ENCODE peak calls at places on chromosomes 5 and 9, in four cellular contexts. One of them, this sample, is unnamed. For H3K27me3 and H3K4me1, the result is how much of the 10 kb centered on the place peaks cover.

GRCh38 chr9:135100241-135101067 is 13.0 kb downstream of the OLFM1 start:
- DNase-seq in mesenchymal stem cell: no peak
- DNase-seq in ascending aorta: no peak
- DNase-seq in CD8-positive, alpha-beta memory T cell: no peak
- DNase-seq in this sample: no peak

GRCh38 chr9:110278080-110278707 is 21.9 kb upstream of the TXN start:
- DNase-seq in mesenchymal stem cell: no peak
- DNase-seq in ascending aorta: no peak
- DNase-seq in CD8-positive, alpha-beta memory T cell: no peak
- DNase-seq in this sample: no peak

GRCh38 chr9:27715651-27716050 is 142.4 kb upstream of the C9orf72 start:
- DNase-seq in mesenchymal stem cell: no peak
- DNase-seq in ascending aorta: no peak
- DNase-seq in CD8-positive, alpha-beta memory T cell: no peak
- DNase-seq in this sample: no peak

GRCh38 chr9:93595861-93596365 is 19.5 kb downstream of the PHF2 start:
- DNase-seq in mesenchymal stem cell: no peak
- DNase-seq in ascending aorta: no peak
- DNase-seq in CD8-positive, alpha-beta memory T cell: no peak
- DNase-seq in this sample: no peak

GRCh38 chr5:106269252-106269843 is 1401.4 kb downstream of the EFNA5 start:
- DNase-seq in mesenchymal stem cell: peak
- DNase-seq in ascending aorta: no peak
- DNase-seq in CD8-positive, alpha-beta memory T cell: no peak
- DNase-seq in this sample: no peak

GRCh38 chr5:141869040-141869439 is 9.2 kb downstream of the PCDH1 start:
- DNase-seq in mesenchymal stem cell: no peak
- DNase-seq in ascending aorta: no peak
- DNase-seq in CD8-positive, alpha-beta memory T cell: no peak
- DNase-seq in this sample: no peak

GRCh38 chr5:123681061-123681460 is 169.1 kb downstream of the CSNK1G3 start:
- DNase-seq in mesenchymal stem cell: peak
- DNase-seq in ascending aorta: no peak
- DNase-seq in CD8-positive, alpha-beta memory T cell: no peak
- DNase-seq in this sample: no peak

GRCh38 chr9:35904966-35905781 is 828 bp upstream of the HRCT1 start:
- DNase-seq in mesenchymal stem cell: peak
- DNase-seq in ascending aorta: no peak
- DNase-seq in CD8-positive, alpha-beta memory T cell: no peak
- DNase-seq in this sample: peak

GRCh38 chr9:126883636-126884035 is 23.2 kb downstream of the ZBTB34 start:
- DNase-seq in mesenchymal stem cell: no peak
- DNase-seq in ascending aorta: no peak
- DNase-seq in CD8-positive, alpha-beta memory T cell: no peak
- DNase-seq in this sample: no peak

GRCh38 chr5:135262364-135262763 is 136.7 kb downstream of the MACROH2A1 start:
- DNase-seq in mesenchymal stem cell: no peak
- DNase-seq in ascending aorta: no peak
- DNase-seq in CD8-positive, alpha-beta memory T cell: no peak
- DNase-seq in this sample: no peak

GRCh38 chr5:139689631-139690384 is 41.7 kb downstream of the CXXC5 start:
- DNase-seq in mesenchymal stem cell: peak
- DNase-seq in ascending aorta: no peak
- DNase-seq in CD8-positive, alpha-beta memory T cell: no peak
- DNase-seq in this sample: no peak

GRCh38 chr5:40217509-40217908 is 462.2 kb upstream of the PTGER4 start:
- DNase-seq in mesenchymal stem cell: no peak
- DNase-seq in ascending aorta: no peak
- DNase-seq in CD8-positive, alpha-beta memory T cell: no peak
- DNase-seq in this sample: no peak
- H3K27me3 ChIP-seq in mesenchymal stem cell: under half
- H3K27me3 ChIP-seq in ascending aorta: under half
- H3K27me3 ChIP-seq in CD8-positive, alpha-beta memory T cell: under half
- H3K27me3 ChIP-seq in this sample: under half

GRCh38 chr9:136481558-136481957 is 1.3 kb downstream of the SEC16A start:
- DNase-seq in mesenchymal stem cell: peak
- DNase-seq in ascending aorta: no peak
- DNase-seq in CD8-positive, alpha-beta memory T cell: no peak
- DNase-seq in this sample: no peak

GRCh38 chr9:136483589-136484152 is 831 bp upstream of the SEC16A start:
- DNase-seq in mesenchymal stem cell: peak
- DNase-seq in ascending aorta: peak
- DNase-seq in CD8-positive, alpha-beta memory T cell: peak
- DNase-seq in this sample: peak

GRCh38 chr9:136484153-136485048 is 1.6 kb upstream of the SEC16A start:
- DNase-seq in mesenchymal stem cell: no peak
- DNase-seq in ascending aorta: no peak
- DNase-seq in CD8-positive, alpha-beta memory T cell: peak
- DNase-seq in this sample: no peak

GRCh38 chr9:136482046-136482792 is 621 bp downstream of the SEC16A start:
- DNase-seq in mesenchymal stem cell: peak
- DNase-seq in ascending aorta: no peak
- DNase-seq in CD8-positive, alpha-beta memory T cell: no peak
- DNase-seq in this sample: peak

DNA sequence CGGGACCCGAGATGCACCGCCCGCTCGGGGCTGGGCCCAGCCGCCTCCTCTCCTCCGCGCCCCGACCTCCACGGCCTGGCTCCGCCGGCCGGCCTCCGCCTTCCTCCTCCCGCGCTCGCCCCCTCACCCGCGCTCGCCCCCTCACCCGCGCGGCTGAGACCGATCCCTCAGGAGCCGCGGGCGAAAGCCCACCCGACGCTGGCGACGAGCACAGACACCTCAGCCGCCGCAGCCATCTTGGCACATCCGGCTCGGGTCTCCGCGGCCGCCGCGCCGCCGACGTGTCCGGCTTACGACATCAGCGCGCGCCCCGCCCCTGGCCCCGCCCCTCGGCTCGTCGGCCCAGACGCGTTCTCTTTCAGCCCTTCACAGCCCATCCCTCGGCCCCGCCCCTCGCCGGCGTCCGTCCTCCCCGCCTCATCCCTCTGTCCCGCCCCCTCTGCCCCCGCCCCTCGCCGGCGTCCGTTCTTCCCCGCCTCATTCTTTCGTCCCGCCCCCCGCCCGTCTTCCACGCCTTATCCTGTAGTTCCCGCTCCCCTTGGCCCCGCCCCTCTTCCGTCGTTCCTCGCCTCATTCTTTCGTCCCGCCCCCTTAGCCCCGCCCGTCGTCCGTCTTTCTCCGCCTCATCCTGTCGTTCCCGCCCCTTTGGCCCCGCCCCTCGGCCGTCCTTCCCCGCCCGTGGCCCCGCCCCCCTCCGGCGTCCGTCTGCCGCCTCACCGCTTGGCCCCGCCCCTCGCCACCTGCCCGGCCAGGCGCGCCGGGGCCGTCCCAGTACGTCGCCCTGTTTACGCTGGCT is at the start of gene SEC16A:
- DNase-seq in mesenchymal stem cell: peak
- DNase-seq in ascending aorta: peak
- DNase-seq in CD8-positive, alpha-beta memory T cell: peak
- DNase-seq in this sample: peak
- H3K4me1 ChIP-seq in mesenchymal stem cell: under half
- H3K4me1 ChIP-seq in ascending aorta: under half
- H3K4me1 ChIP-seq in CD8-positive, alpha-beta memory T cell: under half
- H3K4me1 ChIP-seq in this sample: under half

DNA sequence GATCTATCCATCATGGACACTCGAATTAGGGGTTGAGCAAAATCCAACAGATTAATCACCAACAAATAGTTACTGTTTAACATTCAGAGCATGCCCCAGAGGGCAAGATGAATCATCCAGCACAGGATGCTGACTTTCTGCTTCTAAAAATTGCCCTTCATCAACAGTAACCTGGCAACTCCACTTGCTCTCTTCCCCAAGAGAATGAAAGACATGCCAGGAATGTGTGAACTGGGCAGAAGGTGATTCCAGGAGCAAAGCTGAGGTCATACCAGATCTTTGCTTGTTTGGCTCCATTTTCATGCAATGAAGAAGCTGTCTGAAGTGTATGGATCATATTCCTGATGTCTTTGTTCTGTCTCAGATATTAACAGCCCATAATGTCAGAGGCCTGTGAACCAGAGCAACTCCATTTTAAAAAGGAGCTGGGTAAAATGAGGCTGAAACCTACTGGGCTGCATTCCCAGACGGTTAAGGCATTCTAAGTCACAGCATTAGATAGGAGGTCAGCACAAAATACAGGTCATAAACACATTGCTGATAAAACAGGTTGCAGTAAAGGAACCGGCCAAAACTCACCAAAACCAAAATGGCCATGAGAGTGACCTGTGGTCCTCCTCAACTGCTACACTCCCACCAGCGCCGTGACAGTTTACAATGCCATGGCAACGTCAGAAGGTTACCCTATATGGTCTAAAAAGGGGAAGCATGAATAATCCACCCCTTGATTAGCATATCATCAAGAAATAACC is 2.5 kb upstream of the ZNF367 start:
- DNase-seq in mesenchymal stem cell: peak
- DNase-seq in ascending aorta: no peak
- DNase-seq in CD8-positive, alpha-beta memory T cell: no peak
- DNase-seq in this sample: no peak
- H3K4me3 ChIP-seq in mesenchymal stem cell: no peak
- H3K4me3 ChIP-seq in ascending aorta: peak
- H3K4me3 ChIP-seq in CD8-positive, alpha-beta memory T cell: no peak
- H3K4me3 ChIP-seq in this sample: no peak

DNA sequence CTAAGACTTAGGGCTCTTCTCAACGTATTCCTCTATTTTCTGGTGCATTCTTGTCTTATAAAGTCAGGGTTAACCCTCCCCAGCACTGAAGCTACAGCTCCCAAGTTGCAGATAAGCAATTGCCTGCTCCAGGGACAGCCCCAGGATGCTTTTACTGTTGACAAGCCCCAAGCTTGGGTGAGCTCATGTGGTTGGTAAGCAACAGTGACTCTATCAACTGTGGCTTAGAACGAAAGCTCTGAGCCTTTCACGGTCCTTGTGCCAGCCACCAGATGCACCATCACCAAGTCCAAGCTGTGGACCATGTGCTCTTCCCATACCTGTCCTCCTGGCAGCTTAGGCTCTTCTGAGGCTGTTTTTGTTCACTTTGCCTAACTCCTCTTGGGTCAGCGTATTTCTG is 13.5 kb downstream of the ADRB2 start:
- DNase-seq in mesenchymal stem cell: no peak
- DNase-seq in ascending aorta: no peak
- DNase-seq in CD8-positive, alpha-beta memory T cell: no peak
- DNase-seq in this sample: no peak
- H3K27me3 ChIP-seq in mesenchymal stem cell: under half
- H3K27me3 ChIP-seq in ascending aorta: under half
- H3K27me3 ChIP-seq in CD8-positive, alpha-beta memory T cell: under half
- H3K27me3 ChIP-seq in this sample: under half

DNA sequence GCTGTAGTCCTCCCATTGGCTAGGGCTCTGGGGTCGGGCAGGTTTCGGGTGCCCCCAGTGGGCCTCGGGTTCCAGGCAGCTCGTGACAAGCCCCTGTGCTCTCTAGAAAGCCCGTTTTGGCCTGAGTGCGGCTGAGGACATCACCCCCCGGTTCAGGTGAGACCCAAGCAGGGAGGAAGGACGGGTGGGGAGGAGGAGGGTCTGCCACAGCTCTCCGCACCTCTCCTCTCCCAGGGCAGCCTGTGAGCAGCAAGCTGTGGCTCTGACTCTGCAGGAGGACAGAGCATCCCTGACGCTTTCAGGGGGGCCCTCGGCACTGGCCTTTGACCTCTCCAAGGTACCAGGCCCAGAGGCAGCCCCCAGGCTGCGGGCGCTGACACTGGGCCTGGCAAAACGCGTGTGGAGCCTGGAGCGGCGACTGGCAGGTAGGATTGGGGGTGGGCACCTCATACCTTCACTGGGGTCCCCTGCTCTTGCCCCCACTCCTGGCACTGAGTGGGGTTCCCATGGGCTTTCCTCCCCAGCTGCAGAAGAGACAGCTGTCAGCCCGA is 672 bp downstream of the PAXX start:
- DNase-seq in mesenchymal stem cell: no peak
- DNase-seq in ascending aorta: no peak
- DNase-seq in CD8-positive, alpha-beta memory T cell: no peak
- DNase-seq in this sample: no peak
- H3K4me1 ChIP-seq in mesenchymal stem cell: under half
- H3K4me1 ChIP-seq in ascending aorta: under half
- H3K4me1 ChIP-seq in CD8-positive, alpha-beta memory T cell: under half
- H3K4me1 ChIP-seq in this sample: under half

DNA sequence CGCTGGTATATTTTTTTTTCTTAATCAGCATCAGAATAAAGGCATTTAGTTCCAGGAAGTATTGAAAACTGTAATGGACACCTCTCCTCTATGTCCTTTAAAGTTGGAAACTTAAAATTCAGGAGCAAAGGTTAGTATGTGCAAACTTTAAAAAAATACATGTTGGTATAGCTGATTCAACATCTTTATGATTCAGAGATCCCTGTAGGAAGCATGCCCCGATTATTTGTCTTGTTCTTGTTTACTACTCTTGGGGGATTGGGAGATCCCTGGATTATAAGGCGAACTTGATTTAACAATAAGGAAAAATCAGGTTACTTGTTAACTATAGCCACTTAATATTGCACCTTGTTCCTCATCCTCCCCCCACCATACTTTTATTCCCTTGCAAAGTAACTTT is 1.7 kb downstream of the F2RL1 start:
- DNase-seq in mesenchymal stem cell: no peak
- DNase-seq in ascending aorta: no peak
- DNase-seq in CD8-positive, alpha-beta memory T cell: no peak
- DNase-seq in this sample: no peak
- H3K4me3 ChIP-seq in mesenchymal stem cell: peak
- H3K4me3 ChIP-seq in ascending aorta: peak
- H3K4me3 ChIP-seq in CD8-positive, alpha-beta memory T cell: no peak
- H3K4me3 ChIP-seq in this sample: no peak

GRCh38 chr5:133809801-133810200 is 158.6 kb downstream of the C5orf15 start:
- DNase-seq in mesenchymal stem cell: no peak
- DNase-seq in ascending aorta: no peak
- DNase-seq in CD8-positive, alpha-beta memory T cell: no peak
- DNase-seq in this sample: no peak

GRCh38 chr5:133801955-133802751 is 166.3 kb downstream of the C5orf15 start:
- DNase-seq in mesenchymal stem cell: no peak
- DNase-seq in ascending aorta: peak
- DNase-seq in CD8-positive, alpha-beta memory T cell: no peak
- DNase-seq in this sample: peak

GRCh38 chr5:133806847-133807246 is 161.6 kb downstream of the C5orf15 start:
- DNase-seq in mesenchymal stem cell: no peak
- DNase-seq in ascending aorta: no peak
- DNase-seq in CD8-positive, alpha-beta memory T cell: no peak
- DNase-seq in this sample: no peak

GRCh38 chr5:133811168-133811567 is 157.3 kb downstream of the C5orf15 start:
- DNase-seq in mesenchymal stem cell: no peak
- DNase-seq in ascending aorta: no peak
- DNase-seq in CD8-positive, alpha-beta memory T cell: no peak
- DNase-seq in this sample: no peak

GRCh38 chr5:133807348-133807747 is 161.1 kb downstream of the C5orf15 start:
- DNase-seq in mesenchymal stem cell: no peak
- DNase-seq in ascending aorta: no peak
- DNase-seq in CD8-positive, alpha-beta memory T cell: no peak
- DNase-seq in this sample: no peak
- H3K27me3 ChIP-seq in mesenchymal stem cell: half or more
- H3K27me3 ChIP-seq in ascending aorta: under half
- H3K27me3 ChIP-seq in CD8-positive, alpha-beta memory T cell: under half
- H3K27me3 ChIP-seq in this sample: under half

GRCh38 chr9:129497064-129497836 is 123.7 kb downstream of the C9orf50 start:
- DNase-seq in mesenchymal stem cell: peak
- DNase-seq in ascending aorta: no peak
- DNase-seq in CD8-positive, alpha-beta memory T cell: no peak
- DNase-seq in this sample: peak

GRCh38 chr9:129496187-129497063 is 124.5 kb downstream of the C9orf50 start:
- DNase-seq in mesenchymal stem cell: peak
- DNase-seq in ascending aorta: peak
- DNase-seq in CD8-positive, alpha-beta memory T cell: peak
- DNase-seq in this sample: peak

GRCh38 chr9:129493714-129494047 is 127.2 kb downstream of the C9orf50 start:
- DNase-seq in mesenchymal stem cell: no peak
- DNase-seq in ascending aorta: no peak
- DNase-seq in CD8-positive, alpha-beta memory T cell: no peak
- DNase-seq in this sample: no peak

GRCh38 chr9:129494113-129494789 is 126.7 kb downstream of the C9orf50 start:
- DNase-seq in mesenchymal stem cell: no peak
- DNase-seq in ascending aorta: no peak
- DNase-seq in CD8-positive, alpha-beta memory T cell: no peak
- DNase-seq in this sample: peak

GRCh38 chr9:129495422-129496186 is 125.3 kb downstream of the C9orf50 start:
- DNase-seq in mesenchymal stem cell: peak
- DNase-seq in ascending aorta: peak
- DNase-seq in CD8-positive, alpha-beta memory T cell: peak
- DNase-seq in this sample: peak
- H3K4me1 ChIP-seq in mesenchymal stem cell: half or more
- H3K4me1 ChIP-seq in ascending aorta: under half
- H3K4me1 ChIP-seq in CD8-positive, alpha-beta memory T cell: under half
- H3K4me1 ChIP-seq in this sample: under half

This sample was measured in right cardiac atrium.